ENCODE peak calls at places on chromosome 1, in seven cellular contexts. One of them, this sample, is unnamed.

GRCh38 chr1:42420911-42421585 is 34.8 kb downstream of the ZMYND12 start:
- DNase-seq in lung: no peak
- DNase-seq in breast epithelium: peak
- DNase-seq in cardiac fibroblast: peak
- DNase-seq in foreskin fibroblast: peak
- DNase-seq in left lung: peak
- DNase-seq in lower leg skin: no peak
- DNase-seq in this sample: peak

GRCh38 chr1:240732390-240732789 is 120.4 kb upstream of the GREM2 start:
- DNase-seq in lung: no peak
- DNase-seq in breast epithelium: no peak
- DNase-seq in cardiac fibroblast: peak
- DNase-seq in foreskin fibroblast: peak
- DNase-seq in left lung: no peak
- DNase-seq in lower leg skin: no peak
- DNase-seq in this sample: peak

GRCh38 chr1:235739631-235740030 is 90.0 kb upstream of the GNG4 start:
- DNase-seq in lung: no peak
- DNase-seq in breast epithelium: no peak
- DNase-seq in cardiac fibroblast: peak
- DNase-seq in foreskin fibroblast: peak
- DNase-seq in left lung: no peak
- DNase-seq in lower leg skin: no peak
- DNase-seq in this sample: no peak

GRCh38 chr1:244836598-244836997 is 1.1 kb downstream of the COX20 start:
- DNase-seq in lung: no peak
- DNase-seq in breast epithelium: no peak
- DNase-seq in cardiac fibroblast: peak
- DNase-seq in foreskin fibroblast: peak
- DNase-seq in left lung: no peak
- DNase-seq in lower leg skin: no peak
- DNase-seq in this sample: no peak

GRCh38 chr1:22612657-22613056 is 23.8 kb upstream of the C1QA start:
- DNase-seq in lung: no peak
- DNase-seq in breast epithelium: no peak
- DNase-seq in cardiac fibroblast: no peak
- DNase-seq in foreskin fibroblast: no peak
- DNase-seq in left lung: no peak
- DNase-seq in lower leg skin: no peak
- DNase-seq in this sample: no peak

GRCh38 chr1:84582802-84583587 is 8.8 kb upstream of the CTBS start:
- DNase-seq in lung: no peak
- DNase-seq in breast epithelium: no peak
- DNase-seq in cardiac fibroblast: peak
- DNase-seq in foreskin fibroblast: peak
- DNase-seq in left lung: no peak
- DNase-seq in lower leg skin: no peak
- DNase-seq in this sample: peak

GRCh38 chr1:167517535-167518330 is 596 bp downstream of the CD247 start:
- DNase-seq in lung: no peak
- DNase-seq in breast epithelium: no peak
- DNase-seq in cardiac fibroblast: peak
- DNase-seq in foreskin fibroblast: no peak
- DNase-seq in left lung: no peak
- DNase-seq in lower leg skin: no peak
- DNase-seq in this sample: peak

GRCh38 chr1:20586939-20587638 is 1.8 kb upstream of the CDA start:
- DNase-seq in lung: no peak
- DNase-seq in breast epithelium: no peak
- DNase-seq in cardiac fibroblast: peak
- DNase-seq in foreskin fibroblast: peak
- DNase-seq in left lung: no peak
- DNase-seq in lower leg skin: no peak
- DNase-seq in this sample: no peak

GRCh38 chr1:41639332-41639936 is 155.0 kb upstream of the EDN2 start:
- DNase-seq in lung: no peak
- DNase-seq in breast epithelium: no peak
- DNase-seq in cardiac fibroblast: peak
- DNase-seq in foreskin fibroblast: peak
- DNase-seq in left lung: no peak
- DNase-seq in lower leg skin: peak
- DNase-seq in this sample: peak

GRCh38 chr1:2091611-2092604 is 41.7 kb downstream of the PRKCZ start:
- DNase-seq in lung: no peak
- DNase-seq in breast epithelium: no peak
- DNase-seq in cardiac fibroblast: peak
- DNase-seq in foreskin fibroblast: peak
- DNase-seq in left lung: no peak
- DNase-seq in lower leg skin: no peak
- DNase-seq in this sample: no peak

GRCh38 chr1:56434659-56435202 is 144.6 kb downstream of the PLPP3 start:
- DNase-seq in lung: no peak
- DNase-seq in breast epithelium: no peak
- DNase-seq in cardiac fibroblast: no peak
- DNase-seq in foreskin fibroblast: no peak
- DNase-seq in left lung: no peak
- DNase-seq in lower leg skin: no peak
- DNase-seq in this sample: no peak

GRCh38 chr1:199551967-199552565 is 475.4 kb upstream of the NR5A2 start:
- DNase-seq in lung: no peak
- DNase-seq in breast epithelium: no peak
- DNase-seq in cardiac fibroblast: peak
- DNase-seq in foreskin fibroblast: peak
- DNase-seq in left lung: no peak
- DNase-seq in lower leg skin: no peak
- DNase-seq in this sample: peak

GRCh38 chr1:12636098-12636950 is 7.6 kb upstream of the AADACL4 start:
- DNase-seq in lung: no peak
- DNase-seq in breast epithelium: no peak
- DNase-seq in cardiac fibroblast: peak
- DNase-seq in foreskin fibroblast: no peak
- DNase-seq in left lung: no peak
- DNase-seq in lower leg skin: no peak
- DNase-seq in this sample: no peak

DNA sequence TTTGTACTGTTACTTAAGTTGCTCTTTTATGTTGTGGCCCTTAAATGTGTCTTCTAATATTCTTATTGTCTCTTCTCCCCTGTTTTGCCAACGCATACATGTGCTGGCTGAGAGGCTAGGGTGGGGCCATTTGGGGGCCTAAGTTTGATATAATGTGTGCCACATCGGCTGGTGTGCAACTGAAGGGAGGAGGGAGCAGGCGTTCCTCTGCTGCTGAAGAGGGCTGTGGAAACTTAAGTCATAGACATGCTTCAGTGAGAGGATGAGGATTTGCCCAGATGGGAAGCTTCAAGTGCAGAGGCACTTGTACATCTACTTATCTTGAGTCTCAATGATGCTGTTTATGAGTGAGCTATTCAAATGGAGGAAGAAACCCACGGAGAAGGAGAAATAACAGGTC is 630.6 kb downstream of the LMO4 start:
- DNase-seq in lung: no peak
- DNase-seq in breast epithelium: no peak
- DNase-seq in cardiac fibroblast: no peak
- DNase-seq in foreskin fibroblast: no peak
- DNase-seq in left lung: no peak
- DNase-seq in lower leg skin: no peak
- DNase-seq in this sample: no peak
- TF ChIP-seq CTCF in lung: no peak
- TF ChIP-seq CTCF in breast epithelium: no peak
- TF ChIP-seq CTCF in cardiac fibroblast: no peak
- TF ChIP-seq CTCF in foreskin fibroblast: no peak
- TF ChIP-seq CTCF in left lung: no peak
- TF ChIP-seq CTCF in lower leg skin: no peak
- TF ChIP-seq CTCF in this sample: no peak

GRCh38 chr1:211515090-211516023 is 23.4 kb upstream of the RD3 start:
- DNase-seq in lung: peak
- DNase-seq in breast epithelium: peak
- DNase-seq in cardiac fibroblast: peak
- DNase-seq in foreskin fibroblast: peak
- DNase-seq in left lung: peak
- DNase-seq in lower leg skin: peak
- DNase-seq in this sample: peak
- H3K4me3 ChIP-seq in lung: no peak
- H3K4me3 ChIP-seq in breast epithelium: peak
- H3K4me3 ChIP-seq in cardiac fibroblast: peak
- H3K4me3 ChIP-seq in foreskin fibroblast: peak
- H3K4me3 ChIP-seq in left lung: peak
- H3K4me3 ChIP-seq in lower leg skin: no peak
- H3K4me3 ChIP-seq in this sample: peak

GRCh38 chr1:26541431-26541815 is 11.9 kb downstream of the RPS6KA1 start:
- DNase-seq in lung: no peak
- DNase-seq in breast epithelium: no peak
- DNase-seq in cardiac fibroblast: no peak
- DNase-seq in foreskin fibroblast: no peak
- DNase-seq in left lung: no peak
- DNase-seq in lower leg skin: no peak
- DNase-seq in this sample: no peak

GRCh38 chr1:26540346-26540745 is 10.8 kb downstream of the RPS6KA1 start:
- DNase-seq in lung: no peak
- DNase-seq in breast epithelium: no peak
- DNase-seq in cardiac fibroblast: no peak
- DNase-seq in foreskin fibroblast: no peak
- DNase-seq in left lung: no peak
- DNase-seq in lower leg skin: no peak
- DNase-seq in this sample: no peak

GRCh38 chr1:26543444-26543835 is 13.9 kb downstream of the RPS6KA1 start:
- DNase-seq in lung: no peak
- DNase-seq in breast epithelium: no peak
- DNase-seq in cardiac fibroblast: no peak
- DNase-seq in foreskin fibroblast: no peak
- DNase-seq in left lung: no peak
- DNase-seq in lower leg skin: no peak
- DNase-seq in this sample: no peak

GRCh38 chr1:26542781-26543443 is 13.4 kb downstream of the RPS6KA1 start:
- DNase-seq in lung: no peak
- DNase-seq in breast epithelium: no peak
- DNase-seq in cardiac fibroblast: no peak
- DNase-seq in foreskin fibroblast: no peak
- DNase-seq in left lung: peak
- DNase-seq in lower leg skin: no peak
- DNase-seq in this sample: no peak

GRCh38 chr1:26541816-26542711 is 12.5 kb downstream of the RPS6KA1 start:
- DNase-seq in lung: peak
- DNase-seq in breast epithelium: peak
- DNase-seq in cardiac fibroblast: peak
- DNase-seq in foreskin fibroblast: peak
- DNase-seq in left lung: peak
- DNase-seq in lower leg skin: peak
- DNase-seq in this sample: peak
- TF ChIP-seq CTCF in lung: no peak
- TF ChIP-seq CTCF in breast epithelium: peak
- TF ChIP-seq CTCF in cardiac fibroblast: peak
- TF ChIP-seq CTCF in foreskin fibroblast: peak
- TF ChIP-seq CTCF in left lung: peak
- TF ChIP-seq CTCF in lower leg skin: no peak
- TF ChIP-seq CTCF in this sample: peak

GRCh38 chr1:178091986-178092745 is 1.7 kb upstream of the RASAL2 start:
- DNase-seq in lung: no peak
- DNase-seq in breast epithelium: no peak
- DNase-seq in cardiac fibroblast: peak
- DNase-seq in foreskin fibroblast: peak
- DNase-seq in left lung: no peak
- DNase-seq in lower leg skin: no peak
- DNase-seq in this sample: peak
- H3K4me3 ChIP-seq in lung: no peak
- H3K4me3 ChIP-seq in breast epithelium: no peak
- H3K4me3 ChIP-seq in cardiac fibroblast: peak
- H3K4me3 ChIP-seq in foreskin fibroblast: peak
- H3K4me3 ChIP-seq in left lung: no peak
- H3K4me3 ChIP-seq in lower leg skin: no peak
- H3K4me3 ChIP-seq in this sample: peak

GRCh38 chr1:114201486-114201885 is 47.8 kb upstream of the SYT6 start:
- DNase-seq in lung: no peak
- DNase-seq in breast epithelium: no peak
- DNase-seq in cardiac fibroblast: no peak
- DNase-seq in foreskin fibroblast: no peak
- DNase-seq in left lung: no peak
- DNase-seq in lower leg skin: no peak
- DNase-seq in this sample: no peak
- TF ChIP-seq CTCF in lung: no peak
- TF ChIP-seq CTCF in breast epithelium: no peak
- TF ChIP-seq CTCF in cardiac fibroblast: no peak
- TF ChIP-seq CTCF in foreskin fibroblast: no peak
- TF ChIP-seq CTCF in left lung: no peak
- TF ChIP-seq CTCF in lower leg skin: no peak
- TF ChIP-seq CTCF in this sample: no peak

GRCh38 chr1:24961961-24962861 is 32.1 kb upstream of the RUNX3 start:
- DNase-seq in lung: no peak
- DNase-seq in breast epithelium: no peak
- DNase-seq in cardiac fibroblast: no peak
- DNase-seq in foreskin fibroblast: no peak
- DNase-seq in left lung: no peak
- DNase-seq in lower leg skin: no peak
- DNase-seq in this sample: no peak
- H3K4me3 ChIP-seq in lung: no peak
- H3K4me3 ChIP-seq in breast epithelium: no peak
- H3K4me3 ChIP-seq in cardiac fibroblast: no peak
- H3K4me3 ChIP-seq in foreskin fibroblast: no peak
- H3K4me3 ChIP-seq in left lung: no peak
- H3K4me3 ChIP-seq in lower leg skin: no peak
- H3K4me3 ChIP-seq in this sample: no peak

DNA sequence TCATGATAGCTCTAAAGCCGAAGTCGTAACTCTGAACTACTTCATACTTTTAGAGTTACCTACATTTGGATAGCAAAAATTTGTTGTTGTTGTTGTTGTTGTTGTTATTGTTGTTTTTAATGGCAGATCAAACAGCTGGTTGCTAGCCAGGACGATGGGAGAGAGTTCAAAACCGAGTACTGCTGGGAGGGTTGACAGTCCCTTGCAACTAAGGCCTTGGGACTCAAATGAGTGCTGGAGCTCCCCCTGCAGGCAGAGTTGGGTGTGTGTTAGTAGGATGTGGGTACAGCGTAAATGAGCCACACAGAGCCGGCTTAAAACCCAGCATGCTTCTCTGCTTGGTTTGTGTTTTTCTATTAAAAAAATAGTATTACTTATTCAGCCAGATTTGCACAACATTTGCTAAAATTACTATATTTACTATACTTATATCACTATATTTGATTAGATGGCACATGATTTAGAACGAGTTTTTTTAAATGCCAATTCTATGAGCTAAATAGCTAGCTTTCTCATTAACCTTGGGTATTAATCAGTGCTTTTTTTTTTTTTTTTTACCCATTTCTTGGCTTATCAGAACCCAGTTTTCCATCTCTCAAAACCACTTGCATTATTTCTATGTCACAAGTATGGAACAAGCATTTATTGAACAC is 129.2 kb upstream of the SYT6 start:
- DNase-seq in lung: peak
- DNase-seq in breast epithelium: peak
- DNase-seq in cardiac fibroblast: peak
- DNase-seq in foreskin fibroblast: peak
- DNase-seq in left lung: peak
- DNase-seq in lower leg skin: peak
- DNase-seq in this sample: peak
- TF ChIP-seq CTCF in lung: peak
- TF ChIP-seq CTCF in breast epithelium: peak
- TF ChIP-seq CTCF in cardiac fibroblast: peak
- TF ChIP-seq CTCF in foreskin fibroblast: peak
- TF ChIP-seq CTCF in left lung: peak
- TF ChIP-seq CTCF in lower leg skin: no peak
- TF ChIP-seq CTCF in this sample: peak